ENCODE peak calls at places on chromosome 22, in eight cellular contexts. One of them, this sample, is unnamed.

GRCh38 chr22:43919106-43919965 is 4.3 kb upstream of the PNPLA3 start:
- DNase-seq in activated naive CD4-positive, alpha-beta T cell treated with Interleukin-2 at 50 U/mL for 16 hours: no peak
- DNase-seq in left ventricle myocardium inferior: no peak
- DNase-seq in IMR-90: peak
- DNase-seq in LHCN-M2: peak
- DNase-seq in neural progenitor cell: no peak
- DNase-seq in sciatic nerve: no peak
- DNase-seq in occipital lobe: no peak
- DNase-seq in this sample: no peak

GRCh38 chr22:46029574-46030200 is 52.7 kb upstream of the WNT7B start:
- DNase-seq in activated naive CD4-positive, alpha-beta T cell treated with Interleukin-2 at 50 U/mL for 16 hours: no peak
- DNase-seq in left ventricle myocardium inferior: peak
- DNase-seq in IMR-90: no peak
- DNase-seq in LHCN-M2: no peak
- DNase-seq in neural progenitor cell: no peak
- DNase-seq in sciatic nerve: peak
- DNase-seq in occipital lobe: no peak
- DNase-seq in this sample: no peak

GRCh38 chr22:37193629-37194191 is 5.7 kb upstream of the C1QTNF6 start:
- DNase-seq in activated naive CD4-positive, alpha-beta T cell treated with Interleukin-2 at 50 U/mL for 16 hours: peak
- DNase-seq in left ventricle myocardium inferior: no peak
- DNase-seq in IMR-90: peak
- DNase-seq in LHCN-M2: peak
- DNase-seq in neural progenitor cell: no peak
- DNase-seq in sciatic nerve: peak
- DNase-seq in occipital lobe: no peak
- DNase-seq in this sample: no peak

GRCh38 chr22:20009582-20010306 is 6.9 kb downstream of the ARVCF start:
- DNase-seq in activated naive CD4-positive, alpha-beta T cell treated with Interleukin-2 at 50 U/mL for 16 hours: no peak
- DNase-seq in left ventricle myocardium inferior: no peak
- DNase-seq in IMR-90: no peak
- DNase-seq in LHCN-M2: no peak
- DNase-seq in neural progenitor cell: no peak
- DNase-seq in sciatic nerve: no peak
- DNase-seq in occipital lobe: no peak
- DNase-seq in this sample: no peak

GRCh38 chr22:47631571-47632102 is 869.2 kb downstream of the TBC1D22A start:
- DNase-seq in activated naive CD4-positive, alpha-beta T cell treated with Interleukin-2 at 50 U/mL for 16 hours: no peak
- DNase-seq in left ventricle myocardium inferior: no peak
- DNase-seq in IMR-90: no peak
- DNase-seq in LHCN-M2: no peak
- DNase-seq in neural progenitor cell: no peak
- DNase-seq in sciatic nerve: no peak
- DNase-seq in occipital lobe: peak
- DNase-seq in this sample: peak

GRCh38 chr22:44429941-44430587 is 68.0 kb downstream of the RTL6 start:
- DNase-seq in activated naive CD4-positive, alpha-beta T cell treated with Interleukin-2 at 50 U/mL for 16 hours: no peak
- DNase-seq in left ventricle myocardium inferior: no peak
- DNase-seq in IMR-90: no peak
- DNase-seq in LHCN-M2: no peak
- DNase-seq in neural progenitor cell: no peak
- DNase-seq in sciatic nerve: peak
- DNase-seq in occipital lobe: no peak
- DNase-seq in this sample: no peak

GRCh38 chr22:46547883-46548244 is 10.4 kb upstream of the CELSR1 start:
- DNase-seq in activated naive CD4-positive, alpha-beta T cell treated with Interleukin-2 at 50 U/mL for 16 hours: no peak
- DNase-seq in left ventricle myocardium inferior: peak
- DNase-seq in IMR-90: peak
- DNase-seq in LHCN-M2: peak
- DNase-seq in neural progenitor cell: no peak
- DNase-seq in sciatic nerve: no peak
- DNase-seq in occipital lobe: no peak
- DNase-seq in this sample: no peak

GRCh38 chr22:21639359-21639758 is 2.7 kb upstream of the SDF2L1 start:
- DNase-seq in activated naive CD4-positive, alpha-beta T cell treated with Interleukin-2 at 50 U/mL for 16 hours: no peak
- DNase-seq in left ventricle myocardium inferior: no peak
- DNase-seq in IMR-90: no peak
- DNase-seq in LHCN-M2: no peak
- DNase-seq in neural progenitor cell: no peak
- DNase-seq in sciatic nerve: no peak
- DNase-seq in occipital lobe: no peak
- DNase-seq in this sample: no peak

GRCh38 chr22:23305922-23306374 is 125.6 kb downstream of the BCR start:
- DNase-seq in activated naive CD4-positive, alpha-beta T cell treated with Interleukin-2 at 50 U/mL for 16 hours: no peak
- DNase-seq in left ventricle myocardium inferior: peak
- DNase-seq in IMR-90: peak
- DNase-seq in LHCN-M2: peak
- DNase-seq in neural progenitor cell: no peak
- DNase-seq in sciatic nerve: no peak
- DNase-seq in occipital lobe: peak
- DNase-seq in this sample: peak

This sample was measured in SJCRH30.